ENCODE peak calls at places on chromosomes 5 and 9, in five cellular contexts. U is suprapubic skin; E is CD4-positive, CD25-positive, alpha-beta regulatory T cell; Y is esophagus squamous epithelium; Q is CD8-positive, alpha-beta T cell. R is an unnamed sample.

GRCh38 chr9:76630916-76631315 is 133.3 kb upstream of the PCA3 start:
- DNase-seq in U (no peak), E (no peak), Y (no peak), Q (no peak), R (no peak)

GRCh38 chr9:87324613-87325194 is 173.0 kb upstream of the DAPK1 start:
- DNase-seq in U (no peak), E (peak), Y (no peak), Q (no peak), R (no peak)

GRCh38 chr9:120807607-120808379 is 14.6 kb upstream of the FBXW2 start:
- DNase-seq in U (no peak), E (no peak), Y (no peak), Q (no peak), R (no peak)

GRCh38 chr9:136228107-136228875 is 17.3 kb downstream of the QSOX2 start:
- DNase-seq in U (no peak), E (no peak), Y (no peak), Q (no peak), R (no peak)

GRCh38 chr9:127815512-127816361 is 13.1 kb downstream of the FPGS start:
- DNase-seq in U (no peak), E (no peak), Y (no peak), Q (no peak), R (no peak)

GRCh38 chr5:1420211-1421195 is 24.7 kb downstream of the SLC6A3 start:
- DNase-seq in U (no peak), E (no peak), Y (no peak), Q (no peak), R (no peak)

GRCh38 chr5:4374866-4375265 is 765.3 kb upstream of the ADAMTS16 start:
- DNase-seq in U (no peak), E (no peak), Y (no peak), Q (no peak), R (no peak)

GRCh38 chr5:133273661-133274596 is 222.1 kb downstream of the HSPA4 start:
- DNase-seq in U (no peak), E (no peak), Y (no peak), Q (no peak), R (no peak)

GRCh38 chr9:101671567-101671966 is 66.9 kb downstream of the GRIN3A start:
- DNase-seq in U (no peak), E (no peak), Y (no peak), Q (no peak), R (no peak)

GRCh38 chr9:23825700-23826099 is 340 bp downstream of the ELAVL2 start:
- DNase-seq in U (no peak), E (no peak), Y (no peak), Q (no peak), R (no peak)

GRCh38 chr9:87853289-87853688 is 29.4 kb upstream of the SPATA31E1 start:
- DNase-seq in U (no peak), E (no peak), Y (no peak), Q (no peak), R (no peak)

GRCh38 chr9:6955251-6955921 is 197.6 kb downstream of the KDM4C start:
- DNase-seq in U (no peak), E (peak), Y (no peak), Q (no peak), R (no peak)

GRCh38 chr5:82417776-82418607 is 139.8 kb upstream of the RPS23 start:
- DNase-seq in U (no peak), E (no peak), Y (no peak), Q (no peak), R (no peak)

GRCh38 chr5:134504629-134505300 is 20.7 kb upstream of the JADE2 start:
- DNase-seq in U (peak), E (no peak), Y (no peak), Q (no peak), R (peak)

GRCh38 chr9:129677456-129677855 is 12.0 kb downstream of the PRRX2 start:
- DNase-seq in U (no peak), E (no peak), Y (no peak), Q (no peak), R (no peak)

GRCh38 chr5:56301041-56301440 is 67.9 kb upstream of the ANKRD55 start:
- DNase-seq in U (no peak), E (no peak), Y (no peak), Q (no peak), R (no peak)

GRCh38 chr9:33465596-33466564 is 7.8 kb downstream of the NOL6 start:
- DNase-seq in U (no peak), E (no peak), Y (no peak), Q (no peak), R (no peak)

GRCh38 chr5:143302344-143302743 is 101.1 kb downstream of the NR3C1 start:
- DNase-seq in U (no peak), E (no peak), Y (no peak), Q (no peak), R (no peak)

GRCh38 chr9:20494035-20494434 is 128.3 kb downstream of the MLLT3 start:
- DNase-seq in U (no peak), E (no peak), Y (no peak), Q (no peak), R (no peak)
- H3K27ac ChIP-seq in U (no peak), E (no peak), Y (no peak), Q (no peak), R (no peak)

GRCh38 chr9:10208691-10209069 is 404.1 kb downstream of the PTPRD start:
- DNase-seq in U (no peak), E (no peak), Y (no peak), Q (no peak), R (no peak)
- H3K4me3 ChIP-seq in U (peak), E (no peak), Y (peak), Q (no peak), R (peak)

DNA sequence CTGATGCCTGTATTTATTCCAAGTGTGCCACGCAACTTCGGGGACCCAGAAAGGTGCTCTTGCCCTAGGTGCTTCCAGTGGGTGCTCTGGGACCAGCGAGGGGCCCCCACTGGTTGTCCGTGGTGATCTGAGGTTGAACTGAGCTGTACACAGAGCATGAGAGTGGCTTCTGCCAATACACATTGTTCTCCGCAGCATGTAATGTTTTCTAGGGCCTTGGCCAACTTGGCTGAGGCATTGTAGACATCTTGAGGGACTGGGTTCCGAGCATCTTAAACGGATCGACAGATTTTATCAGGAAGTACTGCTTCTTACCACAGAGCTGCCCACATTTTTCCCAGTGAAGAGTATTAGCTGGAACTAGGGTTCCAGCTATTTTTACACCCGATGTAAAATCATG is 117.8 kb downstream of the MTX3 start:
- DNase-seq in U (no peak), E (no peak), Y (no peak), Q (no peak), R (no peak)
- H3K27ac ChIP-seq in U (no peak), E (no peak), Y (no peak), Q (no peak), R (no peak)

DNA sequence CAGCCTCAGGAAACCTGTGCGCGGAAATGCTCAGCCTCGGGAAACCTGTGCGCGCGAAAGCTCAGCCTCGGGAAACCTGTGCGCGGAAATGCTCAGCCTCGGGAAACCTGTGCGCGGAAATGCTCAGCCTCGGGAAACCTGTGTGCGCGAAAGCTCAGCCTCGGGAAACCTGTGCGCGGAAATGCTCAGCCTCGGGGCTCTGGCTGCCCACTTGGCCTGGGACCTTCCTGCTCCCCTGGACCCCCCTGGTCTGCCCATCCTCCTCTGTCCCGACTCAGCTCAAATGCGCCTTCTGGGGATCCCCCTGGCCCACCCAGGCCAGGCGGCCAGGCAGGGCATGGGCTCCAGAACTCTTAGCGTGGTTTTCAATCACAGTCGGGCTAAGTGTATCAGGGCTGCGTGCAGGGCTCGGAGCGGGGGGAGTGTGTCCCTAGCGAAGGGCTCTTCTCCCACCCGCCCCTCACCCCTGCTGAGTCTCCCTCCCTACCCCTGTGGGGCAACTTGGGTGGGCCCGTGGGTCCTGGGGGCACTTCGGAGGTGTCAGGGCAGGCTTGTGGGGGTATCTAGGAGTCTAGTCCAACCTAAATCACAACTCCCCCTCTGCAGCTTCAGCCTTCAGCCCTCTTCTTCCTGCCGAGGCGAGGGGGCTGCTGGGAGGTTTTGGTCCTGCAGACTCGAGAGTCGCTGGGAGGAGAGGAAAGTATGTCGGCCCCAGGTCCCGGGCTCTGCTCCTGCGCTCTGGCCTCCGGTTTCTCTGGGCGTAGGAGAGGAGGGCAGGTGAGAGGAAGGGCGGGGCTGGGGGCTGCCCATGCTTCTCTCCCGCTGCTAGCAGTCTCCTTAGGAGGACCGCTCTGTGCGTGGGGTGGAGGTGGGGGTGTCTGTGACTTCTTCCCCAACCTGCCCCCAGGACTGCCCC is 140.1 kb upstream of the COL5A1 start:
- DNase-seq in U (peak), E (no peak), Y (no peak), Q (no peak), R (no peak)
- H3K4me3 ChIP-seq in U (no peak), E (no peak), Y (no peak), Q (no peak), R (no peak)

DNA sequence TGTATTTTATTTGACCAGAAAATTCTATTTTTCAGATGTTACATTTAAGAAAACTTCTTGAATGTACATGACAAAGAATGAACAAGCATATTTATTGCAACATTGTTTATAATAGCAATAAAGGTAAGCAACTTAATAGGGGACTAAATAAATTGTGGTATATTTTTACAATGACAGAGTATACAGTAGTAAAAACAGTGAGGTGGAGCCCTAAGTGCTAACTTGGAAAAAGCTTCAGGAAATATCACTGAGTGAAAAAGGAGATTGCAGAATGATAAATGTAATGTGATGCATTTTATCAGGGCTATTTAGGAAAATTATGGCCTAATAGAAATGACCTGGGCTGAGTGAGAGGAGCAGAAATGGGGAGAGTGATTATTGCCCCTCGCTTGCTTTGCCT is 56.5 kb upstream of the SEMA6A start:
- DNase-seq in U (no peak), E (no peak), Y (no peak), Q (no peak), R (no peak)
- H3K27ac ChIP-seq in U (no peak), E (no peak), Y (no peak), Q (no peak), R (no peak)

GRCh38 chr5:40842351-40842750 is 1.2 kb downstream of the CARD6 start:
- DNase-seq in U (no peak), E (no peak), Y (no peak), Q (no peak), R (no peak)
- H3K4me3 ChIP-seq in U (peak), E (peak), Y (peak), Q (no peak), R (peak)

GRCh38 chr5:43425965-43426364 is 13.8 kb upstream of the CCL28 start:
- DNase-seq in U (no peak), E (no peak), Y (no peak), Q (no peak), R (no peak)
- H3K27ac ChIP-seq in U (no peak), E (no peak), Y (peak), Q (no peak), R (no peak)

GRCh38 chr9:96620832-96621269 is 1.2 kb upstream of the CDC14B start:
- DNase-seq in U (no peak), E (no peak), Y (no peak), Q (no peak), R (no peak)

GRCh38 chr9:96619491-96620154 is at the start of gene CDC14B:
- DNase-seq in U (peak), E (peak), Y (no peak), Q (peak), R (peak)

GRCh38 chr9:96619109-96619435 is 571 bp downstream of the CDC14B start:
- DNase-seq in U (no peak), E (no peak), Y (no peak), Q (no peak), R (no peak)

GRCh38 chr9:96621619-96622018 is 2.0 kb upstream of the CDC14B start:
- DNase-seq in U (no peak), E (peak), Y (no peak), Q (no peak), R (no peak)

DNA sequence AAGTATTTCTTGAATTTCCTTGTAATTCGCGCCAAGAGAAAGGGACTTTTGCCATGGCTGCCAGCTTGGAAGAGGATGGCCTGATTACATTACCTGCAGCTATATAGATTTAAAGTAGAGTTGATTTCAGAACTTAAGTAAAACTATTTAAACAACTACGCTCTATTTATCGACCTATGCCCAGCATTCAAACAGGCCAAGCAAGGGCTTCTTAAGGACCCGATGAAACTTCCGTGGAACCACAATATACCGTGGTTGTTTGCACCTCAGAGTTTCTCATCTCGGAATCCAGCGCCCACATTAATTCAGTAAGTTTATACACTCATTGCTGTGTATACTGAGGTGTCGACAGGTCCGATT is 492 bp upstream of the CDC14B start:
- DNase-seq in U (no peak), E (no peak), Y (no peak), Q (no peak), R (no peak)
- H3K4me3 ChIP-seq in U (peak), E (no peak), Y (peak), Q (peak), R (peak)

GRCh38 chr5:109877670-109878045 is 187.9 kb downstream of the MAN2A1 start:
- DNase-seq in U (no peak), E (no peak), Y (no peak), Q (no peak), R (no peak)

GRCh38 chr5:109874108-109874507 is 184.4 kb downstream of the MAN2A1 start:
- DNase-seq in U (no peak), E (no peak), Y (no peak), Q (no peak), R (no peak)

GRCh38 chr5:109876941-109877669 is 187.4 kb downstream of the MAN2A1 start:
- DNase-seq in U (no peak), E (no peak), Y (no peak), Q (no peak), R (no peak)

GRCh38 chr5:109876030-109876726 is 186.5 kb downstream of the MAN2A1 start:
- DNase-seq in U (no peak), E (no peak), Y (no peak), Q (no peak), R (no peak)

GRCh38 chr5:109873687-109874086 is 184.0 kb downstream of the MAN2A1 start:
- DNase-seq in U (no peak), E (no peak), Y (no peak), Q (no peak), R (no peak)
- H3K27ac ChIP-seq in U (no peak), E (no peak), Y (no peak), Q (no peak), R (no peak)

DNA sequence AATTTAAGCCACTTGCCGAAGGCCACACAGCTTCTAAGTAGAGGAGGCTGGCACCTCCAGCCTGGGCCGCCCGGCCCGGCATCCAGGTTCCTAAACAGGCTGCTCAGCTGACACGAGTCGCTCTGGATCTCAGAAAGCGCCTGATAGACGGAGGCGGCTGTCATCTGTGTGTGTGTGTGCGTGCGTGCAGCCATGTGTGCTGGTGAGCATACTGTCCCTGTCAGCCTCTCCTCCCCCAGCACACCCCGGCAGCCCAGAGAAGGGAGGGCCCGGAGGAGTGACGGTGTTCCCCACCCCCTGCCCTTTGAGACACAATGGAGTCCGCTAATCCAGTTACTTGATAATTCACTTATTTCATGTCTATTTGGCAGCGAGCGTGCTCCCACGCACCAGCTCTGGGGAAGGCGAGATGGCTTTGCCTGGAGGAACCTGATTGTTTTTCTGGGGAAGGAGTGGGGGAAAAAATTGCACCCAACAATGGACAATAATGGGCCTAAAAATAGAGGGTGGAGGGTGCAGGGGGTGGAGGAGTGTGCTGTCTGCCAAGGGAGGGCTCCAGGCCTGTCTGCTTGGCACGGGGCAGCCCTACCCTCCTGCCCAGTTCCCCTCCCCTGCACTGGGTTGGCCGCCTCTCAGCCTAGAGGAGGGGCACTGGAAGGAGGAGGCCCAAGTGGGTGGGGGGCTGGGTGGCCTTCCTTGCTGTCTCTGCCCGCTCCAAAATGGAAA is 20.1 kb downstream of the NTNG2 start:
- DNase-seq in U (no peak), E (no peak), Y (no peak), Q (no peak), R (no peak)
- H3K4me3 ChIP-seq in U (no peak), E (no peak), Y (no peak), Q (no peak), R (no peak)